ENCODE peak calls at places on chromosomes 4 and X, in nine cellular contexts. R is Panc1; P is cardiac muscle cell; V is anterior cingulate cortex; O is uterus; H is fibroblast of the aortic adventitia; B is T-helper 2 cell; Z is NCI-H2171 treated with DMSO at 0.1 percent for 48 hours; C is activated naive CD4-positive, alpha-beta T cell treated with anti-CD3 and anti-CD28 coated beads, Interleukin-2, amount 10 ng/mL, durations not matched to agents 7 days and 5 days. U is an unnamed sample.

GRCh38 chr4:787561-787981 is 38.4 kb downstream of the CPLX1 start:
- DNase-seq in B (no peak), O (no peak), P (no peak), C (no peak), V (no peak), R (no peak), Z (no peak), H (no peak), U (no peak)

GRCh38 chr4:71648923-71649322 is 135.0 kb downstream of the GC start:
- DNase-seq in B (no peak), C (no peak), Z (peak), R (no peak), V (no peak), H (no peak), O (no peak), P (no peak), U (no peak)

GRCh38 chr4:110897779-110898178 is 274.9 kb upstream of the PITX2 start:
- DNase-seq in R (no peak), V (no peak), C (no peak), Z (no peak), O (no peak), H (no peak), P (no peak), B (no peak), U (no peak)

GRCh38 chr4:85243857-85244256 is 231.1 kb upstream of the ARHGAP24 start:
- DNase-seq in V (no peak), H (no peak), Z (peak), R (no peak), C (no peak), P (peak), B (no peak), O (no peak), U (no peak)

GRCh38 chr4:42568610-42569207 is 88.2 kb downstream of the ATP8A1 start:
- DNase-seq in O (peak), R (peak), P (peak), Z (peak), C (peak), H (peak), B (peak), V (peak), U (peak)

GRCh38 chrX:19625612-19626011 is 110.3 kb upstream of the MAP3K15 start:
- DNase-seq in B (peak), P (no peak), Z (no peak), C (peak), H (no peak), V (no peak), R (no peak), O (no peak), U (no peak)

GRCh38 chrX:40651620-40652223 is 4.4 kb upstream of the CXorf38 start:
- DNase-seq in B (peak), O (peak), C (peak), V (peak), H (peak), Z (peak), R (no peak), P (peak), U (peak)

GRCh38 chrX:53714580-53715335 is 28.2 kb upstream of the HUWE1 start:
- DNase-seq in H (peak), C (peak), O (no peak), V (no peak), R (no peak), B (peak), P (no peak), Z (no peak), U (peak)

GRCh38 chr4:113411496-113411938 is 350.0 kb downstream of the CAMK2D start:
- DNase-seq in P (no peak), O (no peak), C (no peak), H (peak), V (no peak), B (no peak), Z (peak), R (no peak), U (no peak)

GRCh38 chrX:71922697-71923096 is 12.1 kb downstream of the NHSL2 start:
- DNase-seq in B (no peak), P (no peak), H (peak), C (no peak), Z (no peak), V (no peak), O (no peak), R (no peak), U (no peak)

GRCh38 chr4:3079694-3080123 is 5.2 kb downstream of the HTT start:
- DNase-seq in C (no peak), R (no peak), V (no peak), Z (no peak), H (no peak), P (no peak), O (no peak), B (no peak), U (no peak)

GRCh38 chrX:16394290-16394689 is 227.0 kb downstream of the MAGEB17 start:
- DNase-seq in V (no peak), H (no peak), B (no peak), Z (no peak), O (no peak), C (no peak), P (no peak), R (no peak), U (no peak)

GRCh38 chrX:19893722-19894121 is 6.3 kb upstream of the SH3KBP1 start:
- DNase-seq in C (no peak), V (no peak), R (no peak), P (no peak), O (no peak), B (no peak), H (peak), Z (no peak), U (no peak)

GRCh38 chr4:11635336-11635735 is 206.6 kb upstream of the HS3ST1 start:
- DNase-seq in C (no peak), O (no peak), H (peak), B (no peak), Z (peak), V (no peak), P (no peak), R (peak), U (no peak)

GRCh38 chr4:180999217-180999616 is 1244.0 kb upstream of the TENM3 start:
- DNase-seq in Z (peak), H (no peak), P (no peak), B (no peak), V (no peak), O (no peak), C (no peak), R (no peak), U (no peak)

GRCh38 chr4:83516042-83516772 is 19.7 kb upstream of the GPAT3 start:
- DNase-seq in Z (no peak), O (no peak), R (no peak), C (no peak), H (peak), B (no peak), P (no peak), V (no peak), U (no peak)

GRCh38 chr4:73850261-73850970 is 2.7 kb upstream of the PF4V1 start:
- DNase-seq in C (no peak), P (no peak), V (no peak), B (no peak), R (no peak), H (no peak), O (no peak), Z (no peak), U (no peak)

GRCh38 chr4:186221624-186222023 is 5.7 kb upstream of the KLKB1 start:
- DNase-seq in Z (no peak), C (no peak), O (no peak), H (no peak), P (no peak), R (no peak), B (no peak), V (no peak), U (no peak)

GRCh38 chr4:76548704-76549103 is 113.7 kb downstream of the SHROOM3 start:
- DNase-seq in R (no peak), P (no peak), Z (no peak), B (no peak), O (no peak), H (no peak), V (no peak), C (no peak), U (no peak)

GRCh38 chr4:137909910-137910309 is 332.2 kb downstream of the SLC7A11 start:
- DNase-seq in C (no peak), Z (no peak), H (no peak), P (peak), R (no peak), O (no peak), B (no peak), V (no peak), U (no peak)

GRCh38 chr4:94577136-94577535 is 125.4 kb downstream of the PDLIM5 start:
- DNase-seq in Z (peak), H (peak), O (peak), V (peak), P (peak), R (no peak), B (no peak), C (no peak), U (no peak)

GRCh38 chr4:175951794-175952193 is 113.8 kb upstream of the WDR17 start:
- DNase-seq in R (no peak), H (peak), B (no peak), V (no peak), Z (no peak), C (no peak), O (no peak), P (no peak), U (no peak)

GRCh38 chrX:150282953-150283352 is 80.2 kb upstream of the MAMLD1 start:
- DNase-seq in H (no peak), B (no peak), R (no peak), O (no peak), P (no peak), V (no peak), C (no peak), Z (no peak), U (no peak)

GRCh38 chr4:79078339-79078738 is 139.1 kb upstream of the PAQR3 start:
- DNase-seq in B (no peak), H (no peak), R (no peak), C (no peak), Z (no peak), O (peak), V (no peak), P (no peak), U (no peak)

GRCh38 chr4:123159479-123159878 is 237.1 kb upstream of the NUDT6 start:
- DNase-seq in R (no peak), P (no peak), V (no peak), B (no peak), Z (no peak), C (no peak), O (no peak), H (no peak), U (no peak)

GRCh38 chrX:69161371-69161770 is 3.9 kb downstream of the PJA1 start:
- DNase-seq in V (no peak), H (no peak), R (no peak), O (no peak), C (no peak), Z (no peak), B (no peak), P (no peak), U (no peak)

GRCh38 chrX:129845616-129846190 is 2.0 kb upstream of the ZDHHC9 start:
- DNase-seq in H (no peak), O (no peak), B (no peak), Z (no peak), C (no peak), V (no peak), R (no peak), P (no peak), U (no peak)

GRCh38 chr4:37803348-37803973 is 23.0 kb upstream of the PGM2 start:
- DNase-seq in P (peak), V (no peak), H (peak), B (peak), C (no peak), O (no peak), Z (peak), R (no peak), U (no peak)

GRCh38 chrX:13669246-13669689 is 16.3 kb downstream of the TCEANC start:
- DNase-seq in Z (no peak), H (peak), P (no peak), V (no peak), R (no peak), B (peak), C (peak), O (peak), U (peak)

GRCh38 chrX:7462110-7462509 is 314.2 kb upstream of the PUDP start:
- DNase-seq in C (no peak), H (no peak), B (no peak), V (no peak), O (no peak), P (no peak), R (no peak), Z (no peak), U (no peak)

GRCh38 chrX:1493317-1493856 is 40.7 kb upstream of the ASMTL start:
- DNase-seq in H (no peak), Z (no peak), O (no peak), P (no peak), C (no peak), V (no peak), R (no peak), B (no peak), U (no peak)

GRCh38 chr4:168645933-168646768 is 149.3 kb downstream of the PALLD start:
- DNase-seq in P (no peak), C (no peak), H (no peak), O (no peak), Z (peak), R (no peak), V (no peak), B (no peak), U (no peak)

U was measured in effector CD4-positive, alpha-beta T cell.